ENCODE peak calls at places on chromosomes 3 and 15, in four cellular contexts. Y is fibroblast of lung, D is hepatocyte, X is GM23338. W is an unnamed sample.

GRCh38 chr3:46565607-46566039 is 479 bp downstream of the LRRC2 start:
- DNase-seq in D (peak; percentile 31), Y (peak; percentile 6), X (peak; percentile 80), W (no peak)

GRCh38 chr3:95277614-95278013 is 1214.8 kb downstream of the NSUN3 start:
- DNase-seq in D (no peak), Y (no peak), X (no peak), W (no peak)

GRCh38 chr15:48060396-48060795 is 60.4 kb upstream of the SLC24A5 start:
- DNase-seq in D (no peak), X (no peak), Y (peak; percentile 25), W (no peak)

GRCh38 chr3:66195347-66195783 is 25.4 kb upstream of the SLC25A26 start:
- DNase-seq in X (peak; percentile 83), D (peak; percentile 60), Y (peak; percentile 51), W (peak; percentile 39)

GRCh38 chr15:96564546-96564945 is 234.0 kb downstream of the NR2F2 start:
- DNase-seq in X (no peak), Y (peak; percentile 22), D (no peak), W (peak; percentile 30)

GRCh38 chr15:94671845-94672524 is 440.6 kb downstream of the MCTP2 start:
- DNase-seq in D (peak; percentile 70), Y (peak; percentile 57), X (peak; percentile 71), W (no peak)

GRCh38 chr3:149510480-149510879 is 36.0 kb downstream of the TM4SF4 start:
- DNase-seq in X (no peak), D (no peak), Y (no peak), W (no peak)

GRCh38 chr3:55746808-55747413 is 259.8 kb upstream of the WNT5A start:
- DNase-seq in Y (no peak), X (no peak), D (no peak), W (no peak)

GRCh38 chr15:44536298-44536961 is 517 bp upstream of the EIF3J start:
- DNase-seq in D (peak; percentile 93), Y (peak; percentile 78), X (peak; percentile 95), W (peak; percentile 87)

GRCh38 chr3:186638259-186638658 is 1.9 kb upstream of the FETUB start:
- DNase-seq in D (no peak), X (no peak), Y (no peak), W (no peak)

GRCh38 chr3:131020122-131020693 is 6.4 kb downstream of the ASTE1 start:
- DNase-seq in D (no peak), Y (no peak), X (peak; percentile 35), W (no peak)

GRCh38 chr3:108985844-108986243 is 32.2 kb upstream of the GUCA1C start:
- DNase-seq in Y (no peak), X (peak; percentile 17), D (no peak), W (peak; percentile 4)

DNA sequence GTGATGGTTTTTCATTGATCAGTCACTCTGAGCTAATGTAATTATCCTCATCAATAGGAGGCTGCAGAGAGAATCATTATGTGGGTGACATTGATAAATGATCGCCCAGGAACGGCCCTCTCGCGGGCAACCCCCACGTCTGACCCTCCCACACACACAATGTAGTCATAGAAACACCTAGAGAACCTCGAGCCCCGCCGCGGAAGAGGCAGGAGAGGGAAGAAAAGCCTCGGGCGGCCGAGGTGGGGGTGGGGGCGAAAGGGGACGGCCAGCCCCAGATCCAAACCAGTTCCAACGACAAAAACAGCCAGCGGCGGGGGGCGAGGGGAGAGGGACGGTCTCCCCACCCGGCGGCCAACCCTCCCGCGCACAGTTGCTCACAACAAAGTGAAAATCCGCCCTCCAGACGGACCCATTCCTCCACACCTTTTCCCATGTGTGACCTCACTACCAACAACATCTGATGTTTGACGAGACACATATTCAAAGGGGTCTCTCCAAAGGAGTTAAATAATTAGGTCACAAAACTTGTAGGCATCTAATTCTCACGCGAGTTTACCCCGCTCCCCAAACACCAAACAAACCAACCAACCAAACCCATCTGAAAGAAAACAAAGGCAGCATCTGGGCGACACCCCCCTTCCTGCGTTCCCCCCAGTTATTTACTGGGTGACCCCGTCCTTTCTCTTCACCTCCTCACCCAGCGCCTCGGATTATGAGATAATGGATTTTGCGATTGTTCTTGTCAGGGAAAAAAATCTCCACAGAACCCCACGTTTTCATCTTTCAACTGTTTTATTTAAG is 212.9 kb downstream of the MEIS2 start:
- DNase-seq in D (peak; percentile 30), X (peak; percentile 64), Y (peak; percentile 73), W (no peak)
- TF ChIP-seq EZH2 in D (peak; percentile 62), X (peak; percentile 51), Y (peak; percentile 34), W (no peak)

DNA sequence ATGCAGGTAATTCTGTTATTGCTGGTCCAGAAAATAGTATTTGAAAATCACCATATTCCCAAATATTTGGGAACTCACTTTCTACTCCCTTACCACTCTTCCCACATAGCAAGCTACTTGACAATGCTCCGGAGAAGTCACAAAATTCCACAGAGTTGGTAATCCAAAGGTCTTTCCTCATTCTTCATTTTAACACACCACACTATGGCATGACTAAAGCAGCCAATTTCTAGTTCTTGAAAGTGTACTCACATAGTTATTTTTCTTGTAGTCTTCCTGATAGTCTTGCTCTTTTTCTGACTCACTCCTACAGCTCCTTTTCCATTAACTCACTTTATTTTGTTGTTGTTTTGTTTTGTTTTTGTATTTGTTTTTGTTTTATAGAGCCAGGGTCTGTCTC is 67.2 kb downstream of the MYO9A start:
- DNase-seq in Y (peak; percentile 41), X (no peak), D (no peak), W (no peak)
- H3K4me1 ChIP-seq in Y (no peaks in the 10 kb centered on the region), X (no peaks in the 10 kb centered on the region), D (no peaks in the 10 kb centered on the region), W (peaks cover 5% of the 10 kb centered on the region)

GRCh38 chr15:69140306-69140705 is 20.1 kb upstream of the GLCE start:
- DNase-seq in D (no peak), Y (no peak), X (no peak), W (peak; percentile 10)
- TF ChIP-seq EZH2 in D (no peak), Y (no peak), X (no peak), W (no peak)

DNA sequence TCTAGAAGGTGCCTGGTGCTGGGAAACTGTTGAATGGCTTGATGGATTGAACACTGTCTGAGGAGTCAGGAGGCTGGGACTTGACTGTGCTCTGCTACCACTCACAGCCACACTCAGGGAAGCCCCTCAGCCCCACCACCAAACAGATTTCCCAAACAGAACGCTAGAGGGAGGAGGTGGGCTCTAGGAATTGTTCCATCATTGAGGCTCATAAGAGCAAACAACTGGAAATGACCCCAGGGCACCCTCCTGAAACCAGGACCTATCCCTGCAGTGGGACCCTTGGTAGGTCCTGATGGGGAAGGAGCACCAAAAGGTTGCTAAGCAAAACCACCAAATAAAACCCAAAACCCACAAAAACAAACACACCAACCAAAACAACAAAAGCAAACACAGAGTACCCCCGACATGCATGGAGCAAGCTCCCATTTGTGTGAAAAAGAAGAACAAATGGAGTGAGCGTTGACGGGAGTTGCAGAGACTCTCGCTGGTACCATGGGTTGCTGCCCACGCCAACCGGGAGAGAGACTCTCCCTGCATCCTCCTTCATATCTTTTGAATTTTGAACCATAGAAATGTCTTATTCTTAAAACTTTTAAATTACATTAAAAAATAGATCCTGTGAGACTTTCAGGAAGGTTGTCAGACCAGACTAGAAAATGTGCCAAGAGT is 45.6 kb downstream of the ABTB1 start:
- DNase-seq in D (no peak), X (no peak), Y (no peak), W (no peak)
- H3K4me1 ChIP-seq in D (peaks cover 4% of the 10 kb centered on the region), X (peaks cover 3% of the 10 kb centered on the region), Y (peaks cover 2% of the 10 kb centered on the region), W (no peaks in the 10 kb centered on the region)

DNA sequence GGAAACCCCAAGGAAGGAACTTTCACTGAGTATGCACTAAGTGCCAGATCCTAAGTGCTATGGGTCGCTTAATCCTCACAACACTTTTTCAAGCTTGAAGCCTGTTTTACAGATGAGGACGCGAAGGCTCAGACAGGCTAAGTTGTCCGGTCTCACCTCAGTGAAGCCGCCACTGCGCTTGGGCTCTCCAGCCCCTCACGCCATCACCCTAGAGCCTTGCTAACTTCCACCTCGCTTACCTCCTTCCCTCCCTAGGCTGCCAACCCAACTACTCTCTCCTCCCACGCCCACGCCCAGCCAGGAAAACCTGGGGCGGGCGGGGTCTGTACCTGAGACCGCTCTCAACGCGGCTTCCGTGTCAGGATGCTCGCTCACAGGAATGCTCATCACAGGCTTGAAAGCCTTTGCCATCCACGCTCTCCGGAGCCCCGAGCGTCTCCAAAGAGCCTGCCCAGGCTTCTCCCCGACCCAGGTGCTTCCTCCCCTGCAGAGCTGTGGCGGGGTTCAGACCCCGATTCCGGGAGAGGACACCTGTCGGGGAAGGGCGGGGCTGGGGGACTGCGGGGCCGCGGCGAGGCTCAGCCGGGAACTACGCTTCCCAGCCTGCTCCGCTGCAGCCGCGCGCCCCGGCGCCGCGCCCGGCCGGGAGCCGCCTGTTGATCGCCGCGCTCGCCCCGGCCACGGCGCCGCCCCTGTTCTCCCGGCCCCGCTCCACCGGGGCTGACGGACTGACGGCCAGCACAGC is at the start of gene TMOD2:
- DNase-seq in D (peak; percentile 71), X (peak; percentile 81), Y (peak; percentile 43), W (peak; percentile 66)
- TF ChIP-seq EZH2 in D (no peak), X (peak; percentile 36), Y (no peak), W (no peak)

GRCh38 chr3:13081603-13082360 is 8.6 kb upstream of the IQSEC1 start:
- DNase-seq in X (no peak), Y (no peak), D (no peak), W (no peak)

GRCh38 chr3:13083898-13084297 is 10.7 kb upstream of the IQSEC1 start:
- DNase-seq in Y (no peak), D (no peak), X (no peak), W (no peak)

GRCh38 chr3:13080591-13080990 is 7.4 kb upstream of the IQSEC1 start:
- DNase-seq in Y (no peak), X (no peak), D (no peak), W (no peak)

GRCh38 chr3:13083254-13083653 is 10.0 kb upstream of the IQSEC1 start:
- DNase-seq in Y (no peak), D (no peak), X (no peak), W (no peak)

DNA sequence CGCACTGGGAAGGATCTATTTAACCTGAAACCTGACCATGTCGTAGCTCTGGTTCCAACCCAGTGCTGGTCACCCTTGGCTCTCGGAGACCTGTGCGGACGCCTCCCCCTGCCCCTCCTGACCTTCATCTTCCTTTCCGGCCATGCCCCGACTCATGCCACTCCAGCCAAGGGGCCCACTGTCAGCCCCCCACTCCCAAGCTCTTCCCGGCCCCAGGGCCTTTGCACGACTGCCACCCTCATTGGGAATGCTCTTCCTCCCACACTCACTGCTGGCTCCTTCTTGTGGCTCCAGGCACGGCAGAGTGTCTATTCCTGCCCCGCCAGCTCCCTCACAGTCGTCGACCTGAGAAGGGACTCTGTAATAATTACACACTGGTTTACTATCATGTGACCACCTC is 9.4 kb upstream of the IQSEC1 start:
- DNase-seq in Y (no peak), D (no peak), X (no peak), W (no peak)
- H3K4me1 ChIP-seq in Y (no peaks in the 10 kb centered on the region), D (no peaks in the 10 kb centered on the region), X (no peaks in the 10 kb centered on the region), W (no peaks in the 10 kb centered on the region)

DNA sequence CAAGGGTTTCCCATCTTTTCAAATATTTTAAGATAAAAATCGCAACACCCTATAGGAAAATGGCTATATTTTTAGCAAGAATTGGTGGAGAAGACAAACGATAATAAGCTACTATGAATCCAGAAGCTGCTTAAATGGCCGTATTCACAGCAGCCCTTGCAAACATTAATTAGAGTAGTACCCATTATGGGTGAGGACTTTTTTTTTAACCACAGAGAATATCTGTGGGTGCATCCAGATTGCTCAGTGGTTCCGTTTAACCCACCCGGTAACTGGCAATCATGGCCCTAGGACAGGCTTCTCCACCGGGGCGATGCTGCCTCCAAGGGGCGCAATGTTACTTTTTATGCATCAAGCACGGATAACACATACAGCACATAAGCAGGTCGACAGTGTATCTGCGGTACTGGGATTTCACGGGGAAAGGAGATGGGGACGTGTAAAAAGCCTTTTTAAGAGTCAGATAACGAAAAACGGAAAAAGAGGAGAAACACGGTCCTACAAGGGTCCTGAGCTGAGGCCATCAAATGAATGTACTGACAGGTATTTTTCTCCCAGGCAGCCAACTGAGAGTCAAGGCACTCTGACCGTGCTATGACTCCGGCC is 968 bp upstream of the TMEM266 start:
- DNase-seq in D (peak; percentile 43), Y (peak; percentile 3), X (peak; percentile 53), W (peak; percentile 13)
- TF ChIP-seq EZH2 in D (no peak), Y (peak; percentile 78), X (no peak), W (no peak)

GRCh38 chr3:11602886-11603285 is 40.8 kb downstream of the VGLL4 start:
- DNase-seq in D (no peak), Y (no peak), X (no peak), W (no peak)
- H3K4me1 ChIP-seq in D (peaks cover 43% of the 10 kb centered on the region), Y (peaks cover 37% of the 10 kb centered on the region), X (peaks cover 51% of the 10 kb centered on the region), W (peaks cover 33% of the 10 kb centered on the region)